ENCODE peak calls at places on chromosome 17, in five cellular contexts. One of them, this sample, is unnamed.
A peak's percentile ranks its signal among the peaks of the same experiment; 100 is the strongest.

GRCh38 chr17:30788918-30789317 is 35.6 kb downstream of the CRLF3 start:
- DNase-seq in K562: no peak
- DNase-seq in SK-N-SH: no peak
- DNase-seq in GM12878: no peak
- DNase-seq in HCT116: no peak
- DNase-seq in this sample: no peak

GRCh38 chr17:50507871-50508572 is at the start of gene MYCBPAP:
- DNase-seq in K562: peak; percentile 35
- DNase-seq in SK-N-SH: peak; percentile 98
- DNase-seq in GM12878: peak; percentile 28
- DNase-seq in HCT116: no peak
- DNase-seq in this sample: peak; percentile 77

GRCh38 chr17:35315283-35315682 is 58.1 kb downstream of the SLFN11 start:
- DNase-seq in K562: no peak
- DNase-seq in SK-N-SH: no peak
- DNase-seq in GM12878: no peak
- DNase-seq in HCT116: no peak
- DNase-seq in this sample: no peak

GRCh38 chr17:65208753-65209152 is 71.6 kb downstream of the RGS9 start:
- DNase-seq in K562: no peak
- DNase-seq in SK-N-SH: no peak
- DNase-seq in GM12878: no peak
- DNase-seq in HCT116: no peak
- DNase-seq in this sample: no peak

GRCh38 chr17:11671151-11671550 is 72.9 kb downstream of the DNAH9 start:
- DNase-seq in K562: no peak
- DNase-seq in SK-N-SH: no peak
- DNase-seq in GM12878: no peak
- DNase-seq in HCT116: no peak
- DNase-seq in this sample: no peak

GRCh38 chr17:8120520-8121443 is 2.5 kb upstream of the ALOXE3 start:
- DNase-seq in K562: peak; percentile 59
- DNase-seq in SK-N-SH: peak; percentile 71
- DNase-seq in GM12878: peak; percentile 63
- DNase-seq in HCT116: peak; percentile 88
- DNase-seq in this sample: no peak

GRCh38 chr17:7887482-7888183 is 956 bp upstream of the CHD3 start:
- DNase-seq in K562: peak; percentile 87
- DNase-seq in SK-N-SH: peak; percentile 93
- DNase-seq in GM12878: peak; percentile 75
- DNase-seq in HCT116: peak; percentile 84
- DNase-seq in this sample: peak; percentile 72

GRCh38 chr17:71192848-71193247 is 928.0 kb upstream of the SOX9 start:
- DNase-seq in K562: no peak
- DNase-seq in SK-N-SH: no peak
- DNase-seq in GM12878: no peak
- DNase-seq in HCT116: no peak
- DNase-seq in this sample: no peak

GRCh38 chr17:82734987-82735866 is at the start of gene FN3K:
- DNase-seq in K562: peak; percentile 92
- DNase-seq in SK-N-SH: peak; percentile 97
- DNase-seq in GM12878: no peak
- DNase-seq in HCT116: no peak
- DNase-seq in this sample: peak; percentile 64

GRCh38 chr17:64155090-64155630 is 25.2 kb upstream of the ERN1 start:
- DNase-seq in K562: no peak
- DNase-seq in SK-N-SH: no peak
- DNase-seq in GM12878: no peak
- DNase-seq in HCT116: no peak
- DNase-seq in this sample: no peak

GRCh38 chr17:75634754-75635609 is 1.7 kb downstream of the SMIM5 start:
- DNase-seq in K562: no peak
- DNase-seq in SK-N-SH: no peak
- DNase-seq in GM12878: no peak
- DNase-seq in HCT116: no peak
- DNase-seq in this sample: no peak

GRCh38 chr17:37388266-37388665 is 12.5 kb downstream of the C17orf78 start:
- DNase-seq in K562: no peak
- DNase-seq in SK-N-SH: no peak
- DNase-seq in GM12878: no peak
- DNase-seq in HCT116: no peak
- DNase-seq in this sample: no peak

GRCh38 chr17:67388986-67389385 is 11.9 kb downstream of the PITPNC1 start:
- DNase-seq in K562: no peak
- DNase-seq in SK-N-SH: no peak
- DNase-seq in GM12878: no peak
- DNase-seq in HCT116: no peak
- DNase-seq in this sample: no peak

GRCh38 chr17:67386965-67387551 is 10.0 kb downstream of the PITPNC1 start:
- DNase-seq in K562: peak; percentile 67
- DNase-seq in SK-N-SH: peak; percentile 86
- DNase-seq in GM12878: no peak
- DNase-seq in HCT116: peak; percentile 64
- DNase-seq in this sample: peak; percentile 72

GRCh38 chr17:67390006-67390645 is 13.0 kb downstream of the PITPNC1 start:
- DNase-seq in K562: no peak
- DNase-seq in SK-N-SH: no peak
- DNase-seq in GM12878: no peak
- DNase-seq in HCT116: no peak
- DNase-seq in this sample: peak; percentile 47

GRCh38 chr17:67381925-67382257 is 4.8 kb downstream of the PITPNC1 start:
- DNase-seq in K562: no peak
- DNase-seq in SK-N-SH: no peak
- DNase-seq in GM12878: no peak
- DNase-seq in HCT116: no peak
- DNase-seq in this sample: no peak

DNA sequence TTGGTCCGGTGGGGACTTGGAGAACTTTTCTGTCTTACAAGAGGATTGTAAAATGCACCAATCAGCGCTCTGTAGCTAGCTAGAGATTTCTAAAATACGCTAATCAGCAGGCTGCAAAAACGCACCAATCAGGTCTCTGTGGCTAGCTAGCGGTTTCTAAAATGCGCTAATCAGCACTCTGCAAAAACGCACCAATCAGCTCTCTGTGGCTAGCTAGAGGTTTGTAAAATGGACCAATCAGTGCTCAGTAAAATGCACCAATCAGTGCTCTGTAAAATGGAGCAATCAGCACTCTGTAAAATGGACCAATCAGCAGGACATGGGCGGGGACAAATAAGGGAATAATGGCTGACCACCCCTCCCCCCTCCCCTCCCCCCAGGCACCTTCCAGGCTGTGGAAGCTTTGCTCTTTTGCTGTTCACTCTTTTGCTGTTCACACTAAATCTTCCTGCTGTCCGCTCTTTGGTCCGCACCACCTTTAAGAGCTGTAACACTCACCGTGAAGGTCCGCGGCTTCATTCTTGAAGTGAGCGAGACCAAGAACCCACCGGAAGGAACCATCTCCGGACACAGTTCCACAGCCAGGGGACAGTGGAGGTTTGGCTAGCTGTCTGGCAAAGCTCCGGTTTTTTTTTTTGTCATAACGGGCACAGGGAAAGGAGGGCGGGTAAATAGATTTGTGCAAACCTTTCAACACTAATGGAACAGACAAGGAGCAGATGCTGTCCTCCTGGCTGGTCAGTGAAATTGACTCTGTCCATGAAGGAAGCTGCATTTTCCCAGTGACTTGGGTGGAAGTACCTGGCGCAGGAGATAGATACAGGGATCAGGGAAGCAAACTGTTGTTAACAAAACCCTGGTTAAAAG is 8.3 kb downstream of the PITPNC1 start:
- DNase-seq in K562: no peak
- DNase-seq in SK-N-SH: peak; percentile 78
- DNase-seq in GM12878: no peak
- DNase-seq in HCT116: no peak
- DNase-seq in this sample: no peak
- TF ChIP-seq JUND in K562: no peak
- TF ChIP-seq JUND in SK-N-SH: no peak
- TF ChIP-seq JUND in GM12878: no peak
- TF ChIP-seq JUND in HCT116: no peak
- TF ChIP-seq JUND in this sample: no peak

DNA sequence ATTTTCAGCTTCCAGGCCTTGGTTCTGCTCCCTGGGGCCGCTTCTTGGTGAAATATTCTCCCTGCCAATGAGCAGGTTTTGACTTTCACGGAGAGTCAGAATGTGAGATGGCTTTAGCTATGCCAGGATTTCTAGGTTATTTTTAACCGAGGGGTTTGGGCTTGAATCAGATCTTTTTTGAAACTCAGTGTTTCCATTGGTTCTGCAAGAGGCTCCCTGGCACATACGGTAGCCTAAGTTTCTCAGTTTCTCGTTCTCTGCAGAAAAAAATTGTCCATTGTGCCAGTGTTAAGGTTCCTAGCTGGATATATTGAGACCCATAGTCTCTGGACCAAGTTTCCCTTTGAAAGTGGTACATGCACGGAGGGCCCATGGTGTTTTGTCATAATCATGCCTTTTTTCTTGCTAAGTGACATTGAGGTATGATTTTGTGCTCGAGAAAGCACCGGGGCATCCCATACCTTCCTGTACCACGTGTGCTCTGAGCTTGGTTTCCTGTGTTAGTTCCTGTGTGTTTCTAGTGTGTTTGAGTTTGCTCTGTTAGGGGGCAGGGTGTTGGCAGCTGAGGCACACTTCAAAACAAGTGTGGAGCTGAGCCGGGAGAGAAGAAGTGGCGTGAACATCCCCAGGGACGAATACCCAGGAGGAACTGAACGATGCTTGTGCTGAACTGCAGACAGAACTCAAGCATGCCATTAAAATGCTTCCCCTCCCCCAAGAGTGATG is 127.2 kb downstream of the HS3ST3B1 start:
- DNase-seq in K562: no peak
- DNase-seq in SK-N-SH: no peak
- DNase-seq in GM12878: peak; percentile 3
- DNase-seq in HCT116: no peak
- DNase-seq in this sample: no peak
- TF ChIP-seq JUND in K562: no peak
- TF ChIP-seq JUND in SK-N-SH: no peak
- TF ChIP-seq JUND in GM12878: no peak
- TF ChIP-seq JUND in HCT116: no peak
- TF ChIP-seq JUND in this sample: no peak

DNA sequence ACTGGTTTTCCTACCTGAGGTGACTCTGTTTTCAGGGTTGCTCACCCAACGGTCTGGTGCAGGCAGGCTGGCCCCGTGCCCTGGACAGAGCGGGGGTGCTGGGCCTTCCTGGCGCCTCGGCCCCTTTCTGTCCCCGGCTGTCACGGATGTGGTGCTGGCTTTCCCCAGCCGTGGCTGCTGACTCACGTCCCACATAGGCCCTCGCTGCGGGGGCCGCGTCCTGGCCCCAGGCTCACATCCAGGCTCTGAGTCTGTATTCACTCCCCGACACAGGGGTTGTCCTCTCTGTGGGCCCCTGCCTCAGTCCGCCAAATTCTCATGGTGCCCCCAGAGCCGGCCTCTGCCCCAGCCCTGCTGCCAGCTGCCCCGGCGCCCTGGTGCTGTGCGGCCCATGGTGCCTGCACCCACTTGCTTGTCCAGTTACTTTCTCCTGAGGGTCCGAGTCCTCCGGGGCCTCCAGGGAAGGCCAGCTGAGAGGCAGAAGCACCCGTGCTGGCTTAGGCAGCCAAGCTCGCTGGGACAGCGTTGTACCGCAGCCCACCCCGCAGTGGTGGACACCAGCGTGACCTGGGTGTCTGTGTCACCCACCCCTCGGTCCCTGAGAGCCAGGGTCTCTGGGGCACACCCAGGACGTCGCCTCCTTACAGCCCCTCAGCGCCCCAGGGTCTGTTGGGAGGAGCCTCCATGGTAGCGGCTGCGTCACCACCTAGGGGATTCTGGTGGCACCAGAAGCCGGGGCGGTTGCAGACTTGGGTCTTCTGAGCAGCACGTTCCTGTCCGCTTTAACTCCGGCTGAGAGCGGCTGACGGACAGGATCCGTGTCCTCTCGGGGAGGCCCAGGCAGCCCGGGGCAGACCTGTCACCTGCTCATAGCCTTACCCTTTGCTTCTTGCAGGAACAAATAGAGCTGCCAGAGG is 6.1 kb downstream of the CHMP6 start:
- DNase-seq in K562: no peak
- DNase-seq in SK-N-SH: peak; percentile 30
- DNase-seq in GM12878: no peak
- DNase-seq in HCT116: no peak
- DNase-seq in this sample: no peak
- TF ChIP-seq JUND in K562: no peak
- TF ChIP-seq JUND in SK-N-SH: no peak
- TF ChIP-seq JUND in GM12878: no peak
- TF ChIP-seq JUND in HCT116: no peak
- TF ChIP-seq JUND in this sample: no peak

GRCh38 chr17:17504341-17505140 is 8.3 kb upstream of the RASD1 start:
- DNase-seq in K562: no peak
- DNase-seq in SK-N-SH: no peak
- DNase-seq in GM12878: no peak
- DNase-seq in HCT116: no peak
- DNase-seq in this sample: no peak

GRCh38 chr17:17505151-17505550 is 9.0 kb upstream of the RASD1 start:
- DNase-seq in K562: no peak
- DNase-seq in SK-N-SH: no peak
- DNase-seq in GM12878: no peak
- DNase-seq in HCT116: no peak
- DNase-seq in this sample: no peak

GRCh38 chr17:17505610-17506171 is 9.5 kb upstream of the RASD1 start:
- DNase-seq in K562: no peak
- DNase-seq in SK-N-SH: no peak
- DNase-seq in GM12878: no peak
- DNase-seq in HCT116: no peak
- DNase-seq in this sample: no peak

GRCh38 chr17:17502741-17503565 is 6.8 kb upstream of the RASD1 start:
- DNase-seq in K562: no peak
- DNase-seq in SK-N-SH: no peak
- DNase-seq in GM12878: no peak
- DNase-seq in HCT116: no peak
- DNase-seq in this sample: no peak

DNA sequence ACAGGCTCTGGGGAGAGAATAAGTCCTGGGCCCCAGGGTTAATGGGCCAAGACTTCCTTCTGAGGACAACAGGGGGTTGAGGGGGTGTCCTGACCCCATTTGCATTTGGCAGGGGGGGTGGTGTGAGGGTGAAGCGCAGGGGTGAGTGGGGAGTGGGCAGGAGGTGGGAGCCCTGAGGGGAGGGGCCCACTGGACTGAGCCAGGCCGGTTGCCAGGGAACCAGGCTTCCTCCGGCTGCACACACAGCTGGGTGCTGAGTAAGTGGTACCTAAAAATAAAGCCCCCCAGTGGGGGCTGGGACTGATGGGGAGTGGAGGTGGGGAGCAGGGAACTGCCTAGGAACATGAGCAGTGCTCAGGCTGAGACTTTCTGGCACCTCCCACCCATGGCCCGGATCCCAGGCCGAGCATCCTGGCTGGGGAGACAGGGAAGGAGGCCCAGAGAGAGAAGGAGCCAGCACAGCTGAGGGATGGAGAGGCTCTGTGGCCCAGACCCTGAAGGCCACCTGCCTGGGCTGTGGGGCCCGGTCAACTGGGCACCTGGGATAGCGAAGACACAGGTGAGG is 7.5 kb upstream of the RASD1 start:
- DNase-seq in K562: no peak
- DNase-seq in SK-N-SH: no peak
- DNase-seq in GM12878: no peak
- DNase-seq in HCT116: no peak
- DNase-seq in this sample: no peak
- TF ChIP-seq JUND in K562: no peak
- TF ChIP-seq JUND in SK-N-SH: no peak
- TF ChIP-seq JUND in GM12878: no peak
- TF ChIP-seq JUND in HCT116: no peak
- TF ChIP-seq JUND in this sample: no peak

GRCh38 chr17:77834170-77835115 is 124.1 kb upstream of the TNRC6C start:
- DNase-seq in K562: peak; percentile 98
- DNase-seq in SK-N-SH: peak; percentile 59
- DNase-seq in GM12878: peak; percentile 49
- DNase-seq in HCT116: peak; percentile 62
- DNase-seq in this sample: no peak
- TF ChIP-seq JUND in K562: peak; percentile 98
- TF ChIP-seq JUND in SK-N-SH: peak; percentile 78
- TF ChIP-seq JUND in GM12878: peak; percentile 38
- TF ChIP-seq JUND in HCT116: peak; percentile 90
- TF ChIP-seq JUND in this sample: no peak

This sample was measured in T47D.